ENCODE peak calls at places on chromosome 22, in five cellular contexts. N is fibroblast of pulmonary artery, J is right atrium auricular region, W is endothelial cell, V is BJ. I is an unnamed sample.

GRCh38 chr22:46219650-46220049 is 30.4 kb downstream of the CDPF1 start:
- DNase-seq in J (no peak), W (no peak), V (no peak), N (no peak), I (no peak)

GRCh38 chr22:35393116-35394010 is 6.6 kb upstream of the MCM5 start:
- DNase-seq in V (no peak), W (no peak), J (no peak), N (no peak), I (no peak)

GRCh38 chr22:41782316-41782715 is 18.2 kb upstream of the CCDC134 start:
- DNase-seq in W (no peak), J (no peak), V (no peak), N (no peak), I (no peak)

GRCh38 chr22:29202231-29203192 is 3.2 kb upstream of the EMID1 start:
- DNase-seq in W (peak), J (no peak), V (no peak), N (peak), I (no peak)

GRCh38 chr22:19448739-19449421 is 1.4 kb upstream of the C22orf39 start:
- DNase-seq in W (no peak), N (no peak), V (no peak), J (no peak), I (no peak)

GRCh38 chr22:49960967-49961600 is 512 bp downstream of the PIM3 start:
- DNase-seq in V (no peak), N (peak), J (no peak), W (no peak), I (no peak)

GRCh38 chr22:34696557-34696956 is 369.4 kb upstream of the ISX start:
- DNase-seq in V (no peak), J (no peak), N (no peak), W (no peak), I (no peak)

GRCh38 chr22:42074846-42075245 is 798 bp downstream of the PHETA2 start:
- DNase-seq in W (no peak), J (no peak), V (no peak), N (no peak), I (no peak)

GRCh38 chr22:38923463-38924196 is 33.8 kb upstream of the APOBEC3A start:
- DNase-seq in V (peak), J (peak), W (no peak), N (peak), I (peak)

GRCh38 chr22:35467788-35468187 is 67.8 kb downstream of the MCM5 start:
- DNase-seq in J (peak), W (peak), N (peak), V (no peak), I (no peak)

GRCh38 chr22:24736526-24737050 is 37.9 kb downstream of the PIWIL3 start:
- DNase-seq in W (no peak), N (no peak), J (no peak), V (no peak), I (no peak)

GRCh38 chr22:47284360-47284759 is 521.9 kb downstream of the TBC1D22A start:
- DNase-seq in V (no peak), J (no peak), N (no peak), W (no peak), I (no peak)

GRCh38 chr22:24156146-24156914 is 25.0 kb upstream of the SUSD2 start:
- DNase-seq in V (no peak), N (peak), J (no peak), W (peak), I (no peak)

GRCh38 chr22:19983701-19984100 is 32.9 kb downstream of the ARVCF start:
- DNase-seq in W (no peak), J (no peak), V (no peak), N (no peak), I (no peak)

GRCh38 chr22:44889233-44889878 is 120.4 kb downstream of the PHF21B start:
- DNase-seq in N (no peak), J (no peak), W (no peak), V (no peak), I (no peak)
- TF ChIP-seq CTCF in N (no peak), J (no peak), W (no peak), V (peak), I (peak)

DNA sequence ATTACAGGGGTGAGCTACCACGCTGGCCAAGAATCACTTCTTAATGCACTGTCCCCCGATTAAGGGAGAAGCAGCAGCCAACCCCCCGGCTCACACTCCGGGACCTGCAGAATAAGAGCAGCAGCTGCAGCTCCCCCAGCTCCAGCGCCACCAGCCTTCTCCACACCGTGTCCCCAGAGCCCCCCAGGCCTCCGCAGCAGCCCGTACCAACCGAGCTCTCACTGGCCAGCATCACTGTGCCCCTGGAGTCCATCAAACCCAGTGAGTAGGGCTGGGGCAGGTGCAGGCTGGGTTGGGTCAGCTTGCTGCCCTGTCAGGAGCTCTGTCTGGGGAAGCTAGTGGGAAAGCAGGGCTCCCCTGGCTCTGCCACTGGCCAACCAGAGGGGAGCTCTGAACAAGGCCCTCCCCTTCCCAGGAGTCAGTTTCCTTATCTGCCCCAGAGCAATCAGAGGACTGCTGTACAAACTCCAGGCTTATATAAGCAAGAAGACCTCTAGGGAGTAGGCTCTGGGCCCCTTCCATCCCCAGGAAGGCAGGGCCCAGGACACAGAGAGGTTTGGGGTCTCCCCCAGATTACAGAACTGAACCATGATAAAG is 8.5 kb upstream of the SH3BP1 start:
- DNase-seq in J (no peak), V (no peak), W (no peak), N (no peak), I (no peak)
- TF ChIP-seq CTCF in J (no peak), V (no peak), W (no peak), N (no peak), I (no peak)

GRCh38 chr22:30969532-30970355 is 679 bp downstream of the TUG1 start:
- DNase-seq in N (peak), J (no peak), W (peak), V (no peak), I (peak)
- TF ChIP-seq CTCF in N (peak), J (no peak), W (no peak), V (no peak), I (peak)

DNA sequence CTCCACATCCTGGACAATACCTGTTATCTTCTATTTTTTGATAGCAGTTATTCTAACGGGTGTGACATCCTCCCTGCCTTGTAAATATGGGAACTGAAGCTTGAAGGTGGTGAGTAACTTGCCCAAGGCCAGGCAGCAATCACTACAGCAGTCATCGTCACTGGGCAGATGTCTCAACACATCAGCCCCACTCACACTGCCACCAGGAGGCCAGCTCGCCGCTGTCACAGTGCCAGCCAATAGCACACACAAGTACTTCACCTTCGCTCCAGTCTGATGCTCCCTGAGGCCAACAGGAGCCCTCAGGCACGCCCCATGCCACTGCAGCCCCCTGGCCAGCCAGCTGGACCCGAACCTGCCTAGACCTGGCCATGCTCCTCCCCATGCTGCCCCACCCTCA is 4.9 kb upstream of the TTLL1 start:
- DNase-seq in W (no peak), V (no peak), N (peak), J (peak), I (no peak)
- TF ChIP-seq CTCF in W (no peak), V (peak), N (no peak), J (no peak), I (no peak)

I was measured in AG09319.